ENCODE peak calls at places on chromosomes 1 and 21, in five cellular contexts. N, T, Q, V and X are unnamed samples.

GRCh38 chr21:25283720-25284119 is 323.6 kb downstream of the MRPL39 start:
- DNase-seq in N (no peak), T (peak; percentile 7), Q (peak; percentile 10), V (peak; percentile 3), X (no peak)

GRCh38 chr1:201551877-201552731 is 13.2 kb downstream of the NAV1 start:
- DNase-seq in N (no peak), T (no peak), Q (no peak), V (no peak), X (no peak)

GRCh38 chr1:98557808-98558390 is 103.6 kb upstream of the SNX7 start:
- DNase-seq in N (no peak), T (no peak), Q (no peak), V (no peak), X (no peak)

GRCh38 chr21:16072692-16073091 is 342.9 kb downstream of the USP25 start:
- DNase-seq in N (no peak), T (peak; percentile 68), Q (no peak), V (no peak), X (no peak)

GRCh38 chr1:52127181-52128175 is 14.4 kb upstream of the ZFYVE9 start:
- DNase-seq in N (no peak), T (peak; percentile 44), Q (no peak), V (peak; percentile 69), X (no peak)

GRCh38 chr1:19445417-19446342 is 39.7 kb downstream of the CAPZB start:
- DNase-seq in N (peak; percentile 66), T (no peak), Q (no peak), V (no peak), X (no peak)

GRCh38 chr1:5758859-5759578 is 233.2 kb downstream of the NPHP4 start:
- DNase-seq in N (no peak), T (no peak), Q (no peak), V (no peak), X (no peak)

GRCh38 chr1:226641671-226642231 is 93.2 kb downstream of the STUM start:
- DNase-seq in N (peak; percentile 36), T (no peak), Q (no peak), V (no peak), X (no peak)

GRCh38 chr1:101065575-101065974 is 40.0 kb upstream of the DPH5 start:
- DNase-seq in N (no peak), T (no peak), Q (no peak), V (no peak), X (no peak)

GRCh38 chr1:227125929-227126545 is 185.9 kb downstream of the COQ8A start:
- DNase-seq in N (no peak), T (no peak), Q (no peak), V (no peak), X (no peak)

GRCh38 chr1:237901284-237901870 is 10.7 kb upstream of the ZP4 start:
- DNase-seq in N (no peak), T (no peak), Q (no peak), V (peak; percentile 34), X (no peak)

GRCh38 chr1:31970873-31971272 is 32.7 kb upstream of the PTP4A2 start:
- DNase-seq in N (no peak), T (no peak), Q (no peak), V (no peak), X (no peak)

GRCh38 chr1:114353233-114353632 is 157.8 kb downstream of the TRIM33 start:
- DNase-seq in N (peak; percentile 69), T (peak; percentile 30), Q (peak; percentile 31), V (no peak), X (peak; percentile 61)

GRCh38 chr1:17994046-17994445 is 113.6 kb upstream of the IGSF21 start:
- DNase-seq in N (no peak), T (no peak), Q (no peak), V (no peak), X (no peak)

GRCh38 chr21:41032536-41032935 is 135.4 kb upstream of the BACE2 start:
- DNase-seq in N (no peak), T (no peak), Q (peak; percentile 63), V (peak; percentile 17), X (no peak)

GRCh38 chr1:227770812-227771211 is 35.6 kb downstream of the SNAP47 start:
- DNase-seq in N (no peak), T (no peak), Q (no peak), V (no peak), X (no peak)

GRCh38 chr1:22639286-22639685 is 2.9 kb downstream of the C1QA start:
- DNase-seq in N (peak; percentile 42), T (peak; percentile 46), Q (no peak), V (no peak), X (no peak)

GRCh38 chr1:81550753-81551152 is 250.0 kb upstream of the ADGRL2 start:
- DNase-seq in N (no peak), T (no peak), Q (peak; percentile 63), V (peak; percentile 72), X (no peak)

GRCh38 chr1:168582690-168583325 is 6.4 kb downstream of the XCL1 start:
- DNase-seq in N (no peak), T (no peak), Q (no peak), V (no peak), X (no peak)

GRCh38 chr1:20058531-20058930 is 11.5 kb upstream of the PLA2G5 start:
- DNase-seq in N (no peak), T (peak; percentile 58), Q (peak; percentile 53), V (peak; percentile 59), X (no peak)

GRCh38 chr1:54350360-54350759 is 55.8 kb downstream of the SSBP3 start:
- DNase-seq in N (no peak), T (no peak), Q (no peak), V (no peak), X (no peak)

GRCh38 chr1:12143631-12144155 is 23.1 kb upstream of the TNFRSF1B start:
- DNase-seq in N (peak; percentile 88), T (peak; percentile 94), Q (peak; percentile 55), V (peak; percentile 92), X (no peak)

GRCh38 chr1:211352985-211353515 is 26.4 kb downstream of the TRAF5 start:
- DNase-seq in N (no peak), T (no peak), Q (no peak), V (peak; percentile 26), X (no peak)

GRCh38 chr1:12229835-12230548 is at the start of gene VPS13D:
- DNase-seq in N (peak; percentile 93), T (peak; percentile 21), Q (no peak), V (peak; percentile 85), X (peak; percentile 79)

GRCh38 chr1:24939040-24939439 is 9.0 kb upstream of the RUNX3 start:
- DNase-seq in N (no peak), T (no peak), Q (no peak), V (no peak), X (no peak)

GRCh38 chr1:44806025-44806703 is 987 bp downstream of the DYNLT4 start:
- DNase-seq in N (peak; percentile 62), T (no peak), Q (no peak), V (no peak), X (no peak)

GRCh38 chr1:225445644-225446297 is 17.9 kb upstream of the LBR start:
- DNase-seq in N (no peak), T (no peak), Q (no peak), V (peak; percentile 42), X (no peak)

GRCh38 chr1:22592919-22593790 is 29.9 kb downstream of the EPHA8 start:
- DNase-seq in N (peak; percentile 42), T (no peak), Q (no peak), V (peak; percentile 30), X (no peak)

GRCh38 chr1:230232352-230232751 is 165.3 kb downstream of the GALNT2 start:
- DNase-seq in N (no peak), T (no peak), Q (no peak), V (no peak), X (no peak)

GRCh38 chr1:66993076-66993475 is 60.9 kb downstream of the SLC35D1 start:
- DNase-seq in N (no peak), T (no peak), Q (no peak), V (no peak), X (no peak)

GRCh38 chr1:233993651-233994050 is 89.2 kb downstream of the SLC35F3 start:
- DNase-seq in N (no peak), T (no peak), Q (peak; percentile 94), V (peak; percentile 83), X (no peak)

GRCh38 chr21:15472641-15473040 is 257.1 kb upstream of the USP25 start:
- DNase-seq in N (no peak), T (no peak), Q (peak; percentile 67), V (no peak), X (no peak)

GRCh38 chr1:207970329-207971038 is 59.6 kb upstream of the CD34 start:
- DNase-seq in N (no peak), T (no peak), Q (no peak), V (no peak), X (no peak)

GRCh38 chr1:209746469-209747269 is 9.2 kb upstream of the TRAF3IP3 start:
- DNase-seq in N (no peak), T (no peak), Q (no peak), V (no peak), X (no peak)

GRCh38 chr21:34986561-34987533 is 62.3 kb downstream of the RUNX1 start:
- DNase-seq in N (no peak), T (no peak), Q (peak; percentile 37), V (no peak), X (no peak)

GRCh38 chr1:225777583-225778411 is at the start of gene SRP9:
- DNase-seq in N (peak; percentile 100), T (peak; percentile 94), Q (peak; percentile 92), V (peak; percentile 100), X (peak; percentile 98)

GRCh38 chr1:7703321-7704213 is 67.5 kb upstream of the VAMP3 start:
- DNase-seq in N (no peak), T (no peak), Q (no peak), V (no peak), X (no peak)

DNA sequence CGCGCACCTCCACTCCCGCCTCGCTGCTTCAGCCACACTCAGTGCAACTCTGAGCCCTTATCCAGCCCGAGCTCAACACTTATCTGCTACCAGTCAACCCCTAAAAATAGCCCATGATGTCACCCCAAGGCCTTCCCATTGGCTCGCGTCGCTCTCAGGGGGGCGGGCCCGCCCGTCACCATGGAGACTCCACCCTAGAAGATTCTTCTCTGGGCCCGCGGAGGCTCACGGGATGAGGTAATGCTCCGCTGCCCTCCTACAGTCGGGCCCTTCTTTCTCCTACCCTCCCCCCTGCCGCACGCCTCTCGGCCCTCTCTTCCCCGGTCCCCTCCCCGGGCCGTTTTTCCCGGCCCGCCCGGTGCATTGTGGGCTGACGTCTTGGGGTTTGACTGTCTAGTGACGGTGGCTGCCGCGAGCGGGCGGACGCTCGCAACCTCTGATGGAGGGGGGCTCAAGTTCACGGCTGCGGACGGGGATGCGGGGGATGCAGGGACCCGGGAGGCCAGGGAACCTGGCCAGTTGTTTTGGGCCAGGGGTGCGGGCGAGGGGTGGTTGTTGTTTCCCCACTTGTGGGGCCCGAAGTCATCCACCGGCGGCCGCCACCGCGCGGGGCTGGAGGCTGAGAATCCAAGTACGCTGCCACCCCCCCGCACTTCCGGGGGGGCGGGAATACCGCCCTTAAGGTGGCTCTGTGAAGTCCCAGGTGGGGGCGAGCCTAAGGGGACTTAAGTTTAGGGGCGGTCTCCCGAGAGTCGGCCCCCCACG is at the start of gene JUN:
- DNase-seq in N (peak; percentile 100), T (peak; percentile 99), Q (peak; percentile 98), V (peak; percentile 100), X (peak; percentile 97)
- TF ChIP-seq CTCF in N (no peak), T (no peak), Q (peak; percentile 47), V (no peak), X (no peak)

GRCh38 chr1:111813440-111814304 is 58.0 kb downstream of the DDX20 start:
- DNase-seq in N (no peak), T (no peak), Q (no peak), V (no peak), X (no peak)
- TF ChIP-seq CTCF in N (no peak), T (peak; percentile 11), Q (peak; percentile 25), V (no peak), X (no peak)

GRCh38 chr1:161905269-161905884 is 118.3 kb downstream of the OLFML2B start:
- DNase-seq in N (no peak), T (no peak), Q (no peak), V (peak; percentile 27), X (no peak)
- TF ChIP-seq CTCF in N (peak; percentile 43), T (peak; percentile 46), Q (peak; percentile 62), V (peak; percentile 33), X (peak; percentile 46)

GRCh38 chr1:158095737-158096335 is 84.9 kb upstream of the CD1D start:
- DNase-seq in N (no peak), T (no peak), Q (no peak), V (peak; percentile 46), X (no peak)
- TF ChIP-seq CTCF in N (peak; percentile 45), T (peak; percentile 75), Q (peak; percentile 78), V (peak; percentile 58), X (peak; percentile 15)